ENCODE peak calls at places on chromosomes 11 and 22, in eight cellular contexts. A, L, M, R, K, O, P and F are unnamed samples.
A peak's percentile ranks its signal among the peaks of the same experiment; 100 is the strongest.

GRCh38 chr11:35131760-35132159 is 7.2 kb upstream of the CD44 start:
- DNase-seq in P (no peak), M (no peak), O (no peak), K (no peak), L (no peak), A (no peak), R (no peak), F (no peak)

GRCh38 chr11:86587559-86588193 is 84.7 kb downstream of the ME3 start:
- DNase-seq in K (no peak), O (no peak), M (no peak), R (no peak), L (no peak), A (no peak), P (no peak), F (no peak)

GRCh38 chr11:107545101-107545514 is 20.4 kb downstream of the ALKBH8 start:
- DNase-seq in L (no peak), R (no peak), O (no peak), P (no peak), M (peak; percentile 76), K (no peak), A (no peak), F (no peak)

GRCh38 chr22:47071078-47071811 is 308.8 kb downstream of the TBC1D22A start:
- DNase-seq in L (no peak), R (no peak), P (no peak), M (no peak), O (no peak), K (no peak), A (no peak), F (no peak)

GRCh38 chr22:21972293-21972779 is 10.3 kb downstream of the TOP3B start:
- DNase-seq in O (peak; percentile 100), M (no peak), P (no peak), L (peak; percentile 75), A (peak; percentile 88), R (peak; percentile 33), K (peak; percentile 22), F (peak; percentile 47)

GRCh38 chr11:86931965-86932332 is 23.2 kb downstream of the FZD4 start:
- DNase-seq in O (peak; percentile 56), L (no peak), K (no peak), R (no peak), M (no peak), P (no peak), A (no peak), F (no peak)

GRCh38 chr22:36162127-36163034 is 1.8 kb upstream of the APOL3 start:
- DNase-seq in K (no peak), O (no peak), R (no peak), M (no peak), L (no peak), P (peak; percentile 70), A (no peak), F (no peak)

GRCh38 chr22:38429460-38430128 is 25.4 kb downstream of the KCNJ4 start:
- DNase-seq in R (no peak), A (no peak), L (no peak), P (no peak), K (no peak), O (no peak), M (no peak), F (no peak)

GRCh38 chr11:75380716-75381420 is 18.4 kb upstream of the RPS3 start:
- DNase-seq in M (no peak), L (no peak), O (no peak), A (no peak), K (peak; percentile 60), R (no peak), P (no peak), F (peak; percentile 78)

GRCh38 chr22:36783743-36784142 is 7.8 kb upstream of the IFT27 start:
- DNase-seq in K (no peak), P (no peak), O (no peak), M (no peak), A (no peak), L (no peak), R (no peak), F (no peak)

GRCh38 chr11:83982825-83983224 is 696.7 kb upstream of the CCDC90B start:
- DNase-seq in L (no peak), R (no peak), P (no peak), A (no peak), O (no peak), K (no peak), M (no peak), F (no peak)

GRCh38 chr11:12175694-12176241 is 65.4 kb downstream of the MICAL2 start:
- DNase-seq in R (peak; percentile 64), M (peak; percentile 81), P (no peak), O (no peak), L (no peak), K (no peak), A (no peak), F (no peak)

GRCh38 chr22:44337658-44338004 is 24.9 kb upstream of the SHISAL1 start:
- DNase-seq in P (no peak), K (no peak), M (no peak), A (no peak), L (peak; percentile 60), O (peak; percentile 38), R (no peak), F (no peak)

GRCh38 chr22:31143537-31143936 is 3.2 kb upstream of the PLA2G3 start:
- DNase-seq in A (peak; percentile 53), O (no peak), R (no peak), M (no peak), K (no peak), L (no peak), P (no peak), F (no peak)

DNA sequence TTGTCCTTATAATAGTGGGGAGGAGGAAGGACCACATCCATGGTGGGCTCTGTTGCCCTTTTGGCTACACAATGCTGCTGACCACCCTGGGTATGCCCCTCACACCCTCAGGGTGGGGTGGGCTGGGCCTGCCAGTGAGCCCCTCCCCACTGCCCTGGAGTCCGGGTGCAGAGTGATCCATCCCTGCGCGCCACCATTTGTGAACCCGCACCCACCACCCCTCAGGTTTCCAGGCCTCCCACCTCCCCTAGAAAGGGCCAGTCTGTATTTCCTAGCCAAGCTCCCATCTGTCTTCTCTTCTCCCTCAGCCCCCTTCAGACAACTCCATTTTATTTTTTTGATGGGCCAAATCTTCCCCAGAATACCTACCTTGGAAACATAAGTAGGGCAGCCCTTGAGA is 25.0 kb downstream of the MS4A10 start:
- DNase-seq in R (no peak), O (no peak), L (no peak), A (no peak), P (no peak), M (no peak), K (no peak), F (no peak)
- TF ChIP-seq REST in R (no peak), O (no peak), L (no peak), A (no peak), P (no peak), M (no peak), K (no peak), F (no peak)

GRCh38 chr11:47216141-47216798 is 1.5 kb downstream of the DDB2 start:
- DNase-seq in A (peak; percentile 72), L (no peak), K (peak; percentile 74), O (peak; percentile 25), R (no peak), M (peak; percentile 45), P (peak; percentile 30), F (no peak)
- TF ChIP-seq POLR2AphosphoS5 in A (peak; percentile 46), L (peak; percentile 20), K (no peak), O (no peak), R (no peak), M (peak; percentile 51), P (no peak), F (no peak)

GRCh38 chr11:66626926-66627325 is 10.5 kb downstream of the RBM14 start:
- DNase-seq in L (no peak), R (no peak), P (no peak), A (no peak), O (no peak), K (no peak), M (no peak), F (no peak)

GRCh38 chr11:66625752-66626149 is 9.3 kb downstream of the RBM14 start:
- DNase-seq in P (no peak), K (no peak), O (no peak), L (no peak), R (no peak), M (no peak), A (no peak), F (no peak)

GRCh38 chr11:66625041-66625751 is 8.8 kb downstream of the RBM14 start:
- DNase-seq in R (no peak), M (no peak), O (no peak), K (no peak), L (no peak), A (no peak), P (no peak), F (no peak)

GRCh38 chr11:66628061-66628603 is 10.4 kb upstream of the RBM4 start:
- DNase-seq in R (no peak), K (no peak), M (no peak), A (no peak), P (no peak), O (no peak), L (no peak), F (no peak)

DNA sequence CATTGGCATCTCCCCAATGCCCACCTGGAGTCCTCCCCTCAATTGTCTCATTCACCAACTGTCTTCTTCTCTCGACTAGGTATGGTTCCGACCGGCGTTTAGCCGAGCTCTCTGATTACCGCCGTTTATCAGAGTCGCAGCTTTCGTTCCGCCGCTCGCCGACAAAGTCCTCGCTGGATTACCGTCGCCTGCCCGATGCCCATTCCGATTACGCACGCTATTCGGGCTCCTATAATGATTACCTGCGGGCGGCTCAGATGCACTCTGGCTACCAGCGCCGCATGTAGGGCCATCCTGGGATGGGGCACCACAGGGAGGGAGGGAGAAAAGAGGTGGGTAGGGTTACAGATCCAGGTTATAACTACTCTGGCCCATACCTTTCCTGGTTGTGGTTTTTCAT is 10.0 kb downstream of the RBM14 start:
- DNase-seq in L (no peak), R (no peak), O (no peak), M (no peak), K (no peak), P (no peak), A (no peak), F (no peak)
- TF ChIP-seq REST in L (no peak), R (no peak), O (no peak), M (no peak), K (no peak), P (no peak), A (no peak), F (no peak)

DNA sequence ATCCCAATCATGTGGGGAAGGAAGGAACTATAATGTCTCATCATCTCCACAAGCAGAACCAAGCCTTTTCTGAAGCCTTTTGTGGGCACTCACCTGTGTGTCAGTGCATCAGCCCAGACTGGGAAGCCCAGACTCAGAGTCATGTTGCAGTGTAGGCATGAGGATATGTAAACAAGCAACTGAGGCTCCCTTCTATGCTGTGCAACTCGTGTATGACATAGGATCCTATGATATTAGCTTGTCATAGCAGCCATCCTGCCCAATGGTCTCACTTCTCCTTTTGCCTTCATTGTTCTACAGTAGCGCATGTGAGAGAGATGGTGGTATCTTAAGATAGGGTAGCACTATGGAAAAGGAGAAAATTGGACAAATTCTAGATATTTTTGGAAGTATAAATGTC is 103.4 kb upstream of the OLFML1 start:
- DNase-seq in P (no peak), A (no peak), M (no peak), O (no peak), L (no peak), K (no peak), R (no peak), F (no peak)
- TF ChIP-seq POLR2AphosphoS5 in P (no peak), A (no peak), M (no peak), O (no peak), L (no peak), K (no peak), R (no peak), F (no peak)

GRCh38 chr11:122085264-122085663 is 30.8 kb downstream of the BLID start:
- DNase-seq in P (no peak), L (no peak), K (no peak), M (no peak), O (no peak), R (no peak), A (no peak), F (no peak)
- TF ChIP-seq REST in P (no peak), L (no peak), K (no peak), M (no peak), O (no peak), R (no peak), A (no peak), F (no peak)

GRCh38 chr11:7555067-7555699 is 41.4 kb downstream of the PPFIBP2 start:
- DNase-seq in O (no peak), M (no peak), A (no peak), K (no peak), L (no peak), P (no peak), R (no peak), F (no peak)
- TF ChIP-seq POLR2AphosphoS5 in O (no peak), M (no peak), A (no peak), K (no peak), L (no peak), P (no peak), R (no peak), F (no peak)